ENCODE peak calls at places on chromosomes 16 and 17, in eight cellular contexts. Y is GM12865, Q is WTC11, P is upper lobe of right lung, S is thoracic aorta, T is Panc1, U is foreskin fibroblast, E is A549. C is an unnamed sample.

GRCh38 chr17:64180674-64181073 is 50.7 kb upstream of the ERN1 start:
- DNase-seq in Q (no peak), T (no peak), P (peak), S (no peak), E (no peak), U (no peak), Y (no peak), C (no peak)

GRCh38 chr17:65485388-65486299 is 75.8 kb downstream of the AXIN2 start:
- DNase-seq in E (no peak), Y (no peak), S (peak), T (no peak), P (peak), Q (no peak), U (peak), C (no peak)

GRCh38 chr17:81693491-81694360 is 9.4 kb upstream of the MRPL12 start:
- DNase-seq in S (no peak), Q (peak), U (no peak), T (no peak), P (no peak), Y (no peak), E (no peak), C (no peak)

GRCh38 chr16:85201566-85201965 is 89.3 kb upstream of the CIBAR2 start:
- DNase-seq in E (no peak), Q (no peak), T (no peak), P (no peak), U (peak), Y (no peak), S (no peak), C (no peak)

GRCh38 chr16:543301-544164 is 16.0 kb downstream of the CAPN15 start:
- DNase-seq in T (no peak), S (no peak), Q (no peak), E (no peak), Y (no peak), P (no peak), U (no peak), C (no peak)

GRCh38 chr17:59914274-59914854 is 21.4 kb downstream of the RPS6KB1 start:
- DNase-seq in U (peak), P (no peak), S (no peak), Y (peak), Q (no peak), T (no peak), E (peak), C (no peak)

GRCh38 chr17:56908061-56908542 is 5.7 kb downstream of the TRIM25 start:
- DNase-seq in T (no peak), P (peak), S (no peak), Q (no peak), U (no peak), E (peak), Y (peak), C (no peak)

GRCh38 chr16:20285993-20286499 is 41.3 kb downstream of the GP2 start:
- DNase-seq in U (no peak), S (no peak), Q (no peak), P (no peak), E (no peak), T (no peak), Y (no peak), C (no peak)

GRCh38 chr17:57328109-57328882 is 72.0 kb downstream of the MSI2 start:
- DNase-seq in T (no peak), U (no peak), Y (no peak), Q (no peak), S (no peak), P (no peak), E (no peak), C (no peak)

GRCh38 chr17:76266244-76266938 is 1.2 kb downstream of the UBALD2 start:
- DNase-seq in T (no peak), P (no peak), U (peak), Y (peak), E (no peak), S (no peak), Q (no peak), C (no peak)

GRCh38 chr17:64536913-64537312 is 30.1 kb downstream of the CEP95 start:
- DNase-seq in Q (no peak), P (no peak), S (no peak), Y (no peak), U (no peak), T (no peak), E (no peak), C (no peak)

GRCh38 chr16:13298676-13299075 is 397.3 kb downstream of the SHISA9 start:
- DNase-seq in Q (peak), E (no peak), S (no peak), U (no peak), P (no peak), T (no peak), Y (peak), C (no peak)

GRCh38 chr16:84730406-84731106 is 30.8 kb downstream of the USP10 start:
- DNase-seq in U (peak), T (no peak), Y (peak), S (no peak), P (peak), Q (no peak), E (peak), C (peak)

GRCh38 chr17:43092891-43093290 is 32.3 kb downstream of the BRCA1 start:
- DNase-seq in U (peak), P (no peak), T (no peak), S (no peak), Y (no peak), E (no peak), Q (no peak), C (peak)

GRCh38 chr17:41650794-41651624 is 26.6 kb upstream of the KRT17 start:
- DNase-seq in Y (no peak), E (no peak), U (no peak), P (peak), S (no peak), Q (no peak), T (no peak), C (no peak)

GRCh38 chr17:1590747-1591473 is 28.3 kb upstream of the PITPNA start:
- DNase-seq in E (no peak), Q (no peak), Y (no peak), U (no peak), S (no peak), P (no peak), T (no peak), C (no peak)

GRCh38 chr17:29205047-29205446 is 24.8 kb upstream of the MYO18A start:
- DNase-seq in E (no peak), P (no peak), U (no peak), S (no peak), T (no peak), Q (no peak), Y (no peak), C (no peak)

GRCh38 chr17:46020023-46020735 is 21.1 kb downstream of the STH start:
- DNase-seq in E (no peak), S (no peak), U (no peak), T (no peak), Q (no peak), P (no peak), Y (peak), C (no peak)

GRCh38 chr17:21125862-21126261 is 902 bp upstream of the DHRS7B start:
- DNase-seq in Y (peak), S (no peak), P (no peak), Q (no peak), T (no peak), E (no peak), U (no peak), C (no peak)

GRCh38 chr17:43719578-43719977 is 39.0 kb downstream of the SOST start:
- DNase-seq in S (no peak), P (no peak), U (no peak), T (no peak), Q (no peak), Y (peak), E (no peak), C (no peak)

GRCh38 chr17:9929873-9930272 is 24.8 kb upstream of the RCVRN start:
- DNase-seq in Q (no peak), U (no peak), T (no peak), P (no peak), S (no peak), E (no peak), Y (no peak), C (no peak)

GRCh38 chr17:48023408-48024148 is 14.0 kb downstream of the COPZ2 start:
- DNase-seq in S (peak), T (peak), E (peak), P (peak), U (peak), Y (peak), Q (peak), C (no peak)

GRCh38 chr17:72518810-72519597 is 398.2 kb downstream of the SOX9 start:
- DNase-seq in T (no peak), E (peak), Q (no peak), P (peak), Y (no peak), U (no peak), S (no peak), C (no peak)

GRCh38 chr16:66502020-66502913 is 47.7 kb downstream of the TK2 start:
- DNase-seq in Q (no peak), U (peak), T (no peak), Y (no peak), P (peak), S (no peak), E (peak), C (no peak)

GRCh38 chr17:21253646-21254441 is 634 bp upstream of the NATD1 start:
- DNase-seq in Y (no peak), U (no peak), T (no peak), S (no peak), E (no peak), P (no peak), Q (no peak), C (no peak)

GRCh38 chr16:2044541-2044940 is 3.1 kb downstream of the NTHL1 start:
- DNase-seq in P (no peak), T (no peak), Y (no peak), E (no peak), S (no peak), U (no peak), Q (no peak), C (no peak)

GRCh38 chr17:13597723-13598347 is 3.9 kb downstream of the HS3ST3A1 start:
- DNase-seq in U (peak), E (peak), Y (peak), Q (peak), P (no peak), S (no peak), T (peak), C (no peak)

GRCh38 chr16:10827691-10828341 is 9.2 kb upstream of the TVP23A start:
- DNase-seq in S (peak), Q (no peak), T (no peak), P (peak), Y (no peak), E (no peak), U (peak), C (peak)

GRCh38 chr17:56754523-56755208 is 79.1 kb downstream of the C17orf67 start:
- DNase-seq in E (peak), S (no peak), T (no peak), Y (peak), P (no peak), U (peak), Q (no peak), C (no peak)

GRCh38 chr17:62727916-62728672 is 80.0 kb downstream of the MARCHF10 start:
- DNase-seq in Y (peak), S (no peak), E (peak), T (no peak), Q (no peak), U (no peak), P (no peak), C (no peak)

GRCh38 chr17:43768382-43768781 is 9.8 kb upstream of the SOST start:
- DNase-seq in Q (no peak), E (no peak), U (no peak), S (no peak), P (peak), T (no peak), Y (peak), C (no peak)

GRCh38 chr16:5412721-5413120 is 315.1 kb upstream of the EEF2KMT start:
- DNase-seq in Q (peak), P (no peak), U (no peak), T (no peak), S (no peak), Y (no peak), E (no peak), C (no peak)

GRCh38 chr16:9757687-9758086 is 424.5 kb downstream of the GRIN2A start:
- DNase-seq in Q (no peak), P (no peak), Y (no peak), S (no peak), T (no peak), U (no peak), E (no peak), C (no peak)

GRCh38 chr17:21286066-21286770 is 1.7 kb downstream of the MAP2K3 start:
- DNase-seq in Q (no peak), T (peak), Y (peak), E (peak), P (peak), S (peak), U (peak), C (peak)

GRCh38 chr16:21037168-21037567 is 113.5 kb downstream of the DNAH3 start:
- DNase-seq in U (no peak), Q (no peak), Y (no peak), S (no peak), E (no peak), P (no peak), T (no peak), C (no peak)

GRCh38 chr16:2467301-2468141 is 3.6 kb upstream of the NTN3 start:
- DNase-seq in Q (peak), P (peak), Y (peak), S (no peak), E (peak), T (no peak), U (peak), C (no peak)

GRCh38 chr16:27382187-27382855 is 19.7 kb upstream of the IL21R start:
- DNase-seq in S (no peak), Q (no peak), U (no peak), E (no peak), P (no peak), Y (no peak), T (no peak), C (no peak)

DNA sequence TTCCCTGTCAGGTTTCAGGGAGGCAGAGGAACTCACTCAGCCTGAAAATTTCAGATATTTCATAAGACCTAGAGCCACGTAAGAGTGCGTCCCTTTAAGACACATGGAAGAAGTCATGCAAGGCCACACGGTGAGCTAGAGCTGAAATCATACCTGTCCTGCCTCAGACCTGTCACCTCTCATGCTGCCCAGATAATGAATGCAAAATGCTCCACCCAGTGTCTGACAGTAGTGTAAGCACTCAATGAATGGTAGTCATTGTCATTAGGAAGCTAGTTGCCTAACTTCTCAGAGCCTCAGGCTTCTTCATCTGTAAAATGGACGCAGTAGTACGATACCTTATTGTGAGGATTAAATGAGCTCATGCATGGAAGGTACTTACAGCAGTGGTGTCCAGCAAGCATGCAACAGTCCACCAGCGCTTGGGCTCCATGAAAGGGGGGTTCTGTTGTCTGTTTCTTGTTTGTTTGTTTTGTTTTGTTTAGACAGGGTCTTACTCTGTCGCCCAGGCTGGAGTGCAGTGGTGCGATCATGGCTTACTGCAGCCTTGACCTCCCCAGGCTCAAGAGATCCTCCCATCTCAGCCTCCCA is 60.7 kb downstream of the WSB1 start:
- DNase-seq in Y (peak), T (no peak), P (no peak), U (peak), E (peak), Q (no peak), S (no peak), C (no peak)
- TF ChIP-seq CTCF in Y (peak), T (no peak), P (no peak), U (no peak), E (no peak), Q (no peak), S (no peak), C (no peak)

GRCh38 chr17:17425591-17425990 is 51.2 kb upstream of the MED9 start:
- DNase-seq in T (no peak), U (peak), S (no peak), Q (no peak), E (no peak), P (no peak), Y (no peak), C (no peak)
- TF ChIP-seq CTCF in T (no peak), U (no peak), S (no peak), Q (no peak), E (no peak), P (no peak), Y (no peak), C (no peak)

GRCh38 chr16:81994485-81994884 is 16.8 kb downstream of the SDR42E1 start:
- DNase-seq in S (no peak), Q (peak), T (no peak), P (no peak), E (peak), U (no peak), Y (peak), C (no peak)
- TF ChIP-seq CTCF in S (no peak), Q (no peak), T (peak), P (no peak), E (no peak), U (no peak), Y (peak), C (no peak)

GRCh38 chr17:78174870-78175642 is 6.7 kb downstream of the SYNGR2 start:
- DNase-seq in S (no peak), E (no peak), Q (peak), P (no peak), Y (no peak), U (no peak), T (no peak), C (no peak)
- TF ChIP-seq CTCF in S (no peak), E (peak), Q (peak), P (no peak), Y (no peak), U (no peak), T (no peak), C (no peak)

C was measured in AG09309.